ENCODE peak calls at places on chromosomes 16 and 17, in eight cellular contexts. R, P, M, O, H, W, Q and X are unnamed samples.

GRCh38 chr16:30764816-30765465 is 2.8 kb downstream of the RNF40 start:
- DNase-seq in P (no peak), H (no peak), O (no peak), M (no peak), R (no peak), W (no peak), Q (no peak), X (no peak)

GRCh38 chr17:72122002-72122310 is 1.1 kb downstream of the SOX9 start:
- DNase-seq in W (no peak), H (no peak), P (no peak), R (no peak), O (no peak), M (peak), Q (no peak), X (no peak)

GRCh38 chr17:75619506-75620431 is 13.5 kb upstream of the SMIM5 start:
- DNase-seq in M (peak), O (no peak), P (no peak), W (peak), Q (no peak), R (peak), H (peak), X (peak)

GRCh38 chr17:50272711-50273653 is 1.3 kb upstream of the TMEM92 start:
- DNase-seq in W (peak), M (peak), Q (peak), O (no peak), P (peak), R (peak), H (no peak), X (peak)

GRCh38 chr16:11152205-11152604 is 103.8 kb downstream of the SOCS1 start:
- DNase-seq in W (no peak), H (no peak), M (no peak), R (no peak), Q (no peak), P (no peak), O (no peak), X (no peak)

GRCh38 chr17:59267776-59268175 is 47.5 kb downstream of the GDPD1 start:
- DNase-seq in O (no peak), M (no peak), H (no peak), R (no peak), W (no peak), Q (no peak), P (no peak), X (no peak)

GRCh38 chr16:17420821-17421220 is 49.9 kb downstream of the XYLT1 start:
- DNase-seq in M (no peak), H (no peak), Q (no peak), R (no peak), P (no peak), W (no peak), O (no peak), X (no peak)

GRCh38 chr17:80191192-80191591 is 21.4 kb downstream of the CARD14 start:
- DNase-seq in R (no peak), H (no peak), Q (no peak), M (no peak), O (no peak), W (no peak), P (no peak), X (no peak)

GRCh38 chr16:89417352-89417751 is 73.0 kb downstream of the ANKRD11 start:
- DNase-seq in W (no peak), M (no peak), Q (no peak), H (no peak), R (no peak), O (no peak), P (no peak), X (no peak)

GRCh38 chr17:45640141-45640850 is 143.8 kb upstream of the CRHR1 start:
- DNase-seq in H (peak), M (peak), Q (peak), R (no peak), O (peak), W (peak), P (peak), X (peak)

GRCh38 chr16:28168991-28169554 is 42.7 kb downstream of the XPO6 start:
- DNase-seq in M (no peak), R (no peak), P (peak), W (peak), Q (peak), H (no peak), O (no peak), X (no peak)

GRCh38 chr17:45092932-45093430 is 31.9 kb downstream of the NMT1 start:
- DNase-seq in Q (no peak), P (no peak), O (peak), R (no peak), M (no peak), W (no peak), H (peak), X (no peak)

GRCh38 chr16:88888778-88889387 is 22.4 kb upstream of the PABPN1L start:
- DNase-seq in W (no peak), O (no peak), H (no peak), Q (no peak), M (no peak), P (no peak), R (no peak), X (no peak)

GRCh38 chr16:81189100-81189664 is 49.3 kb upstream of the BCO1 start:
- DNase-seq in R (no peak), W (no peak), M (no peak), O (peak), P (no peak), H (no peak), Q (no peak), X (no peak)

GRCh38 chr16:57757883-57758282 is 22.3 kb downstream of the KATNB1 start:
- DNase-seq in W (no peak), P (no peak), Q (no peak), M (no peak), H (no peak), O (no peak), R (no peak), X (no peak)

GRCh38 chr17:56478836-56479447 is 114.6 kb upstream of the NOG start:
- DNase-seq in O (no peak), P (no peak), H (peak), M (peak), W (peak), R (peak), Q (no peak), X (no peak)

GRCh38 chr16:65065031-65065430 is 56.8 kb downstream of the CDH11 start:
- DNase-seq in W (no peak), P (no peak), Q (no peak), R (no peak), H (no peak), M (no peak), O (no peak), X (no peak)

GRCh38 chr17:1455291-1455747 is 713 bp downstream of the CRK start:
- DNase-seq in M (peak), W (peak), Q (peak), H (peak), O (peak), P (no peak), R (peak), X (peak)

GRCh38 chr16:87080571-87081167 is 236.5 kb downstream of the C16orf95 start:
- DNase-seq in O (no peak), Q (no peak), W (no peak), M (no peak), R (no peak), P (no peak), H (no peak), X (no peak)

GRCh38 chr16:89268987-89269735 is 51.7 kb downstream of the ZNF778 start:
- DNase-seq in P (no peak), R (no peak), H (no peak), Q (no peak), M (no peak), O (no peak), W (no peak), X (no peak)

GRCh38 chr16:4529085-4530060 is 9.2 kb downstream of the CDIP1 start:
- DNase-seq in M (no peak), R (no peak), P (no peak), O (no peak), Q (no peak), W (peak), H (peak), X (no peak)

GRCh38 chr16:86181526-86181925 is 282.6 kb downstream of the IRF8 start:
- DNase-seq in H (no peak), W (no peak), M (no peak), Q (no peak), O (no peak), R (no peak), P (no peak), X (no peak)

GRCh38 chr17:35612924-35613521 is 25.9 kb downstream of the AP2B1 start:
- DNase-seq in Q (no peak), W (peak), H (peak), O (no peak), P (no peak), R (peak), M (peak), X (peak)

GRCh38 chr17:60160829-60161501 is 11.2 kb downstream of the CA4 start:
- DNase-seq in O (no peak), H (no peak), W (no peak), P (no peak), M (no peak), Q (no peak), R (no peak), X (no peak)

GRCh38 chr17:32912218-32912897 is 15.6 kb upstream of the TMEM98 start:
- DNase-seq in O (peak), R (peak), H (no peak), P (no peak), W (no peak), M (no peak), Q (no peak), X (no peak)

GRCh38 chr16:8656376-8656775 is 18.0 kb upstream of the ABAT start:
- DNase-seq in R (no peak), W (no peak), M (no peak), O (no peak), H (no peak), Q (no peak), P (no peak), X (no peak)

GRCh38 chr17:29933379-29933778 is 3.4 kb upstream of the SSH2 start:
- DNase-seq in Q (no peak), W (no peak), H (no peak), M (peak), R (peak), P (no peak), O (no peak), X (no peak)

GRCh38 chr16:15521758-15522509 is 87.5 kb downstream of the BMERB1 start:
- DNase-seq in O (no peak), M (no peak), P (no peak), W (no peak), R (no peak), Q (no peak), H (no peak), X (no peak)

GRCh38 chr17:77451894-77452852 is 311.4 kb downstream of the SEC14L1 start:
- DNase-seq in M (peak), H (no peak), O (no peak), Q (no peak), W (peak), R (peak), P (no peak), X (no peak)

GRCh38 chr16:62596101-62596500 is 559.9 kb upstream of the CDH8 start:
- DNase-seq in H (no peak), O (no peak), M (no peak), W (no peak), P (no peak), Q (no peak), R (no peak), X (no peak)

GRCh38 chr17:30199600-30199999 is 35.9 kb downstream of the SLC6A4 start:
- DNase-seq in P (no peak), Q (no peak), M (no peak), R (no peak), O (no peak), W (no peak), H (no peak), X (no peak)

GRCh38 chr17:48510761-48511604 is 19.8 kb downstream of the HOXB1 start:
- DNase-seq in H (no peak), O (peak), M (no peak), Q (peak), P (peak), R (no peak), W (peak), X (peak)